ENCODE peak calls at places on chromosomes 4 and X, in ten cellular contexts. One of them, this sample, is unnamed.

GRCh38 chr4:85376285-85376684 is 98.7 kb upstream of the ARHGAP24 start:
- DNase-seq in IMR-90: no peak
- DNase-seq in testis: no peak
- DNase-seq in heart left ventricle: no peak
- DNase-seq in A549: no peak
- DNase-seq in body of pancreas: no peak
- DNase-seq in endothelial cell of umbilical vein: no peak
- DNase-seq in ovary: no peak
- DNase-seq in sigmoid colon: no peak
- DNase-seq in suprapubic skin: no peak
- DNase-seq in this sample: no peak

GRCh38 chr4:120568736-120569135 is 353.8 kb downstream of the PRDM5 start:
- DNase-seq in A549: no peak
- DNase-seq in endothelial cell of umbilical vein: no peak
- DNase-seq in heart left ventricle: no peak
- DNase-seq in body of pancreas: no peak
- DNase-seq in testis: no peak
- DNase-seq in ovary: no peak
- DNase-seq in suprapubic skin: no peak
- DNase-seq in sigmoid colon: no peak
- DNase-seq in IMR-90: no peak
- DNase-seq in this sample: no peak

GRCh38 chrX:118420462-118420861 is 74.6 kb downstream of the WDR44 start:
- DNase-seq in sigmoid colon: no peak
- DNase-seq in ovary: no peak
- DNase-seq in A549: no peak
- DNase-seq in body of pancreas: no peak
- DNase-seq in suprapubic skin: no peak
- DNase-seq in heart left ventricle: no peak
- DNase-seq in IMR-90: peak
- DNase-seq in endothelial cell of umbilical vein: peak
- DNase-seq in testis: no peak
- DNase-seq in this sample: no peak

GRCh38 chr4:74590476-74590875 is 145.5 kb downstream of the AREG start:
- DNase-seq in sigmoid colon: no peak
- DNase-seq in testis: no peak
- DNase-seq in A549: no peak
- DNase-seq in IMR-90: no peak
- DNase-seq in suprapubic skin: no peak
- DNase-seq in endothelial cell of umbilical vein: no peak
- DNase-seq in body of pancreas: no peak
- DNase-seq in ovary: no peak
- DNase-seq in heart left ventricle: no peak
- DNase-seq in this sample: no peak

GRCh38 chr4:159012381-159012780 is 90.5 kb upstream of the RAPGEF2 start:
- DNase-seq in heart left ventricle: no peak
- DNase-seq in sigmoid colon: no peak
- DNase-seq in body of pancreas: no peak
- DNase-seq in testis: no peak
- DNase-seq in endothelial cell of umbilical vein: no peak
- DNase-seq in ovary: no peak
- DNase-seq in IMR-90: peak
- DNase-seq in A549: peak
- DNase-seq in suprapubic skin: no peak
- DNase-seq in this sample: no peak

GRCh38 chr4:149768477-149768876 is 47.2 kb downstream of the IQCM start:
- DNase-seq in body of pancreas: no peak
- DNase-seq in A549: no peak
- DNase-seq in IMR-90: no peak
- DNase-seq in suprapubic skin: no peak
- DNase-seq in testis: no peak
- DNase-seq in heart left ventricle: no peak
- DNase-seq in endothelial cell of umbilical vein: no peak
- DNase-seq in sigmoid colon: no peak
- DNase-seq in ovary: no peak
- DNase-seq in this sample: no peak

GRCh38 chr4:89952458-89952857 is 57.8 kb downstream of the MMRN1 start:
- DNase-seq in A549: no peak
- DNase-seq in testis: no peak
- DNase-seq in ovary: no peak
- DNase-seq in endothelial cell of umbilical vein: no peak
- DNase-seq in heart left ventricle: no peak
- DNase-seq in sigmoid colon: no peak
- DNase-seq in IMR-90: no peak
- DNase-seq in body of pancreas: no peak
- DNase-seq in suprapubic skin: no peak
- DNase-seq in this sample: no peak

GRCh38 chrX:20414781-20415445 is 148.2 kb upstream of the RPS6KA3 start:
- DNase-seq in suprapubic skin: no peak
- DNase-seq in ovary: no peak
- DNase-seq in A549: no peak
- DNase-seq in testis: no peak
- DNase-seq in IMR-90: peak
- DNase-seq in body of pancreas: no peak
- DNase-seq in heart left ventricle: no peak
- DNase-seq in endothelial cell of umbilical vein: no peak
- DNase-seq in sigmoid colon: no peak
- DNase-seq in this sample: no peak

GRCh38 chr4:130210871-130211270 is 1114.9 kb downstream of the C4orf33 start:
- DNase-seq in sigmoid colon: no peak
- DNase-seq in suprapubic skin: no peak
- DNase-seq in heart left ventricle: no peak
- DNase-seq in A549: peak
- DNase-seq in ovary: no peak
- DNase-seq in endothelial cell of umbilical vein: peak
- DNase-seq in IMR-90: no peak
- DNase-seq in testis: no peak
- DNase-seq in body of pancreas: no peak
- DNase-seq in this sample: no peak

GRCh38 chr4:158020175-158020574 is 152.7 kb downstream of the GASK1B start:
- DNase-seq in ovary: no peak
- DNase-seq in IMR-90: peak
- DNase-seq in testis: peak
- DNase-seq in sigmoid colon: peak
- DNase-seq in heart left ventricle: no peak
- DNase-seq in endothelial cell of umbilical vein: peak
- DNase-seq in body of pancreas: no peak
- DNase-seq in suprapubic skin: no peak
- DNase-seq in A549: peak
- DNase-seq in this sample: no peak

GRCh38 chr4:44447563-44448504 is 775 bp downstream of the KCTD8 start:
- DNase-seq in ovary: peak
- DNase-seq in heart left ventricle: peak
- DNase-seq in testis: peak
- DNase-seq in sigmoid colon: peak
- DNase-seq in body of pancreas: peak
- DNase-seq in suprapubic skin: no peak
- DNase-seq in endothelial cell of umbilical vein: peak
- DNase-seq in A549: peak
- DNase-seq in IMR-90: no peak
- DNase-seq in this sample: peak

GRCh38 chr4:152448038-152448437 is 87.9 kb downstream of the FBXW7 start:
- DNase-seq in testis: no peak
- DNase-seq in IMR-90: no peak
- DNase-seq in ovary: no peak
- DNase-seq in endothelial cell of umbilical vein: no peak
- DNase-seq in suprapubic skin: no peak
- DNase-seq in sigmoid colon: no peak
- DNase-seq in body of pancreas: no peak
- DNase-seq in A549: no peak
- DNase-seq in heart left ventricle: no peak
- DNase-seq in this sample: no peak

GRCh38 chrX:13533726-13534125 is 35.7 kb upstream of the EGFL6 start:
- DNase-seq in sigmoid colon: no peak
- DNase-seq in A549: peak
- DNase-seq in ovary: no peak
- DNase-seq in IMR-90: peak
- DNase-seq in suprapubic skin: no peak
- DNase-seq in body of pancreas: no peak
- DNase-seq in endothelial cell of umbilical vein: no peak
- DNase-seq in heart left ventricle: no peak
- DNase-seq in testis: no peak
- DNase-seq in this sample: no peak

GRCh38 chrX:13463608-13464007 is 105.8 kb upstream of the EGFL6 start:
- DNase-seq in testis: no peak
- DNase-seq in A549: peak
- DNase-seq in endothelial cell of umbilical vein: peak
- DNase-seq in suprapubic skin: no peak
- DNase-seq in heart left ventricle: peak
- DNase-seq in body of pancreas: no peak
- DNase-seq in sigmoid colon: peak
- DNase-seq in IMR-90: peak
- DNase-seq in ovary: no peak
- DNase-seq in this sample: peak

GRCh38 chrX:154372612-154373022 is 1.8 kb downstream of the FLNA start:
- DNase-seq in suprapubic skin: no peak
- DNase-seq in A549: peak
- DNase-seq in body of pancreas: peak
- DNase-seq in sigmoid colon: no peak
- DNase-seq in IMR-90: peak
- DNase-seq in testis: no peak
- DNase-seq in endothelial cell of umbilical vein: no peak
- DNase-seq in heart left ventricle: no peak
- DNase-seq in ovary: no peak
- DNase-seq in this sample: no peak

GRCh38 chr4:146095091-146095690 is 80.3 kb upstream of the LSM6 start:
- DNase-seq in IMR-90: peak
- DNase-seq in suprapubic skin: no peak
- DNase-seq in body of pancreas: no peak
- DNase-seq in heart left ventricle: no peak
- DNase-seq in ovary: no peak
- DNase-seq in testis: peak
- DNase-seq in endothelial cell of umbilical vein: peak
- DNase-seq in sigmoid colon: no peak
- DNase-seq in A549: peak
- DNase-seq in this sample: no peak

GRCh38 chr4:101135371-101136010 is 211.8 kb downstream of the PPP3CA start:
- DNase-seq in suprapubic skin: no peak
- DNase-seq in body of pancreas: no peak
- DNase-seq in heart left ventricle: no peak
- DNase-seq in A549: no peak
- DNase-seq in IMR-90: no peak
- DNase-seq in testis: no peak
- DNase-seq in ovary: no peak
- DNase-seq in endothelial cell of umbilical vein: no peak
- DNase-seq in sigmoid colon: no peak
- DNase-seq in this sample: no peak

GRCh38 chr4:96955691-96956090 is 1115.8 kb downstream of the PDHA2 start:
- DNase-seq in sigmoid colon: no peak
- DNase-seq in heart left ventricle: no peak
- DNase-seq in testis: no peak
- DNase-seq in suprapubic skin: no peak
- DNase-seq in body of pancreas: no peak
- DNase-seq in ovary: no peak
- DNase-seq in endothelial cell of umbilical vein: no peak
- DNase-seq in A549: no peak
- DNase-seq in IMR-90: no peak
- DNase-seq in this sample: no peak

GRCh38 chrX:130770615-130771014 is 132.4 kb downstream of the ENOX2 start:
- DNase-seq in ovary: no peak
- DNase-seq in endothelial cell of umbilical vein: peak
- DNase-seq in A549: peak
- DNase-seq in sigmoid colon: no peak
- DNase-seq in suprapubic skin: no peak
- DNase-seq in IMR-90: peak
- DNase-seq in testis: no peak
- DNase-seq in body of pancreas: no peak
- DNase-seq in heart left ventricle: no peak
- DNase-seq in this sample: no peak

GRCh38 chrX:37679888-37680287 is 5.7 kb upstream of the XK start:
- DNase-seq in ovary: no peak
- DNase-seq in A549: no peak
- DNase-seq in endothelial cell of umbilical vein: no peak
- DNase-seq in testis: no peak
- DNase-seq in body of pancreas: no peak
- DNase-seq in sigmoid colon: no peak
- DNase-seq in suprapubic skin: no peak
- DNase-seq in IMR-90: no peak
- DNase-seq in heart left ventricle: no peak
- DNase-seq in this sample: no peak
- TF ChIP-seq POLR2A in ovary: no peak
- TF ChIP-seq POLR2A in A549: no peak
- TF ChIP-seq POLR2A in endothelial cell of umbilical vein: no peak
- TF ChIP-seq POLR2A in testis: no peak
- TF ChIP-seq POLR2A in body of pancreas: no peak
- TF ChIP-seq POLR2A in sigmoid colon: no peak
- TF ChIP-seq POLR2A in suprapubic skin: no peak
- TF ChIP-seq POLR2A in IMR-90: no peak
- TF ChIP-seq POLR2A in heart left ventricle: no peak
- TF ChIP-seq POLR2A in this sample: no peak

DNA sequence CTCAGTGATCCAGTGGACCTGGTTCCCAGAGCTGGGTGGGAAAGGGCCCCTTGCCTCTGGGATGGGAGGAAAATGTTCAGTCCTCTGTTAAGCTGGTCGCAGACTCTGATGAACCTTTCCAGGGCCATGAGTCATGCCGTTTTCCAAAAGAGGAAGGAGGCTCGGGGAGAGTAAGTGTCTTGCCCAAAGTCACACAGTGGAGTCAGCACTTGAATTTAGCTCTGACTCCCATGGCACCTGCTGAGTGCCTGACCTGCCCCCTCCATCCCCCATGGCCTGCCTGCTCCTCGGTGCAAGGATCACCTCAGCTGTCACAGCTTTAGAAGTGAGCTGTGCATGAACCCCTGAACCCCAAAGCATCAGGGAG is 14.0 kb upstream of the KIAA0232 start:
- DNase-seq in suprapubic skin: no peak
- DNase-seq in heart left ventricle: no peak
- DNase-seq in body of pancreas: no peak
- DNase-seq in sigmoid colon: no peak
- DNase-seq in IMR-90: peak
- DNase-seq in testis: no peak
- DNase-seq in A549: no peak
- DNase-seq in endothelial cell of umbilical vein: no peak
- DNase-seq in ovary: no peak
- DNase-seq in this sample: no peak
- H3K27ac ChIP-seq in suprapubic skin: no peak
- H3K27ac ChIP-seq in heart left ventricle: peak
- H3K27ac ChIP-seq in body of pancreas: peak
- H3K27ac ChIP-seq in sigmoid colon: no peak
- H3K27ac ChIP-seq in IMR-90: no peak
- H3K27ac ChIP-seq in testis: no peak
- H3K27ac ChIP-seq in A549: peak
- H3K27ac ChIP-seq in endothelial cell of umbilical vein: no peak
- H3K27ac ChIP-seq in ovary: no peak
- H3K27ac ChIP-seq in this sample: no peak

GRCh38 chrX:120253784-120254183 is 3.2 kb downstream of the ZBTB33 start:
- DNase-seq in suprapubic skin: no peak
- DNase-seq in testis: no peak
- DNase-seq in sigmoid colon: no peak
- DNase-seq in body of pancreas: no peak
- DNase-seq in endothelial cell of umbilical vein: no peak
- DNase-seq in A549: no peak
- DNase-seq in IMR-90: no peak
- DNase-seq in ovary: no peak
- DNase-seq in heart left ventricle: no peak
- DNase-seq in this sample: no peak
- TF ChIP-seq POLR2A in suprapubic skin: no peak
- TF ChIP-seq POLR2A in testis: no peak
- TF ChIP-seq POLR2A in sigmoid colon: no peak
- TF ChIP-seq POLR2A in body of pancreas: no peak
- TF ChIP-seq POLR2A in endothelial cell of umbilical vein: no peak
- TF ChIP-seq POLR2A in A549: no peak
- TF ChIP-seq POLR2A in IMR-90: no peak
- TF ChIP-seq POLR2A in ovary: no peak
- TF ChIP-seq POLR2A in heart left ventricle: no peak
- TF ChIP-seq POLR2A in this sample: no peak

GRCh38 chrX:45347877-45348675 is 147.4 kb upstream of the DIPK2B start:
- DNase-seq in A549: no peak
- DNase-seq in ovary: no peak
- DNase-seq in IMR-90: peak
- DNase-seq in body of pancreas: no peak
- DNase-seq in heart left ventricle: no peak
- DNase-seq in sigmoid colon: no peak
- DNase-seq in testis: no peak
- DNase-seq in endothelial cell of umbilical vein: no peak
- DNase-seq in suprapubic skin: no peak
- DNase-seq in this sample: no peak
- H3K27ac ChIP-seq in A549: peak
- H3K27ac ChIP-seq in ovary: no peak
- H3K27ac ChIP-seq in IMR-90: no peak
- H3K27ac ChIP-seq in body of pancreas: no peak
- H3K27ac ChIP-seq in heart left ventricle: no peak
- H3K27ac ChIP-seq in sigmoid colon: no peak
- H3K27ac ChIP-seq in testis: no peak
- H3K27ac ChIP-seq in endothelial cell of umbilical vein: no peak
- H3K27ac ChIP-seq in suprapubic skin: no peak
- H3K27ac ChIP-seq in this sample: no peak